ENCODE peak calls at places on chromosomes 3 and 15, in six cellular contexts. K is fibroblast of lung, D is SW 1271, Q is SW480, T is NCI-H1436, F is IMR-90. A is an unnamed sample.

GRCh38 chr3:1017879-1018278 is 74.9 kb upstream of the CNTN6 start:
- DNase-seq in K (no peak), D (no peak), Q (no peak), T (no peak), F (no peak), A (no peak)

GRCh38 chr15:90364251-90364650 is 12.2 kb downstream of the ZNF774 start:
- DNase-seq in K (peak; percentile 86), D (no peak), Q (peak; percentile 70), T (no peak), F (peak; percentile 56), A (no peak)

GRCh38 chr3:124878561-124879394 is 8.4 kb downstream of the ITGB5 start:
- DNase-seq in K (peak; percentile 99), D (peak; percentile 93), Q (peak; percentile 96), T (no peak), F (peak; percentile 95), A (no peak)

GRCh38 chr3:144237351-144237750 is 265.7 kb downstream of the DIPK2A start:
- DNase-seq in K (no peak), D (no peak), Q (no peak), T (no peak), F (no peak), A (no peak)

GRCh38 chr3:123038751-123039150 is 11.2 kb upstream of the SEMA5B start:
- DNase-seq in K (no peak), D (no peak), Q (no peak), T (no peak), F (no peak), A (no peak)

GRCh38 chr3:7371693-7372572 is 511.0 kb downstream of the GRM7 start:
- DNase-seq in K (no peak), D (no peak), Q (no peak), T (no peak), F (no peak), A (no peak)

GRCh38 chr3:173893066-173893465 is 495.5 kb downstream of the NLGN1 start:
- DNase-seq in K (peak; percentile 92), D (no peak), Q (no peak), T (no peak), F (peak; percentile 57), A (peak; percentile 29)

GRCh38 chr3:44513513-44513912 is 36.0 kb upstream of the ZNF445 start:
- DNase-seq in K (no peak), D (no peak), Q (no peak), T (no peak), F (no peak), A (no peak)

GRCh38 chr3:62582495-62583172 is 209.3 kb upstream of the FEZF2 start:
- DNase-seq in K (no peak), D (no peak), Q (no peak), T (no peak), F (no peak), A (peak; percentile 27)

GRCh38 chr3:39814007-39814406 is 4.6 kb downstream of the MYRIP start:
- DNase-seq in K (peak; percentile 64), D (no peak), Q (no peak), T (no peak), F (no peak), A (peak; percentile 30)

GRCh38 chr3:95971573-95971972 is 842.8 kb upstream of the EPHA6 start:
- DNase-seq in K (peak; percentile 2), D (no peak), Q (no peak), T (no peak), F (no peak), A (no peak)

GRCh38 chr15:82714026-82714425 is 4.4 kb upstream of the AP3B2 start:
- DNase-seq in K (no peak), D (no peak), Q (peak; percentile 85), T (no peak), F (no peak), A (no peak)

GRCh38 chr15:69805248-69805953 is 292.3 kb downstream of the TLE3 start:
- DNase-seq in K (no peak), D (no peak), Q (no peak), T (no peak), F (no peak), A (no peak)

GRCh38 chr3:190048831-190049541 is 71.7 kb downstream of the P3H2 start:
- DNase-seq in K (peak; percentile 87), D (no peak), Q (no peak), T (no peak), F (peak; percentile 83), A (peak; percentile 56)

GRCh38 chr3:155271343-155271613 is 22.2 kb downstream of the STRIT1 start:
- DNase-seq in K (no peak), D (no peak), Q (no peak), T (no peak), F (no peak), A (no peak)

GRCh38 chr3:13595001-13595421 is 46.1 kb downstream of the FBLN2 start:
- DNase-seq in K (no peak), D (no peak), Q (no peak), T (no peak), F (no peak), A (no peak)

GRCh38 chr3:53729618-53730017 is 116.6 kb downstream of the CHDH start:
- DNase-seq in K (no peak), D (no peak), Q (peak; percentile 33), T (no peak), F (no peak), A (no peak)

GRCh38 chr3:66498718-66499611 is 1.9 kb downstream of the LRIG1 start:
- DNase-seq in K (peak; percentile 17), D (no peak), Q (no peak), T (no peak), F (peak; percentile 24), A (no peak)

GRCh38 chr3:58640700-58641372 is 25.7 kb downstream of the FAM3D start:
- DNase-seq in K (peak; percentile 70), D (peak; percentile 10), Q (peak; percentile 72), T (peak; percentile 59), F (peak; percentile 74), A (no peak)

GRCh38 chr15:42364529-42364928 is 5.2 kb downstream of the CAPN3 start:
- DNase-seq in K (no peak), D (no peak), Q (no peak), T (peak; percentile 1), F (no peak), A (peak; percentile 52)

GRCh38 chr3:76107935-76108570 is 322.7 kb upstream of the ZNF717 start:
- DNase-seq in K (peak; percentile 38), D (no peak), Q (peak; percentile 51), T (no peak), F (peak; percentile 61), A (peak; percentile 25)

GRCh38 chr3:59559721-59560514 is 510.1 kb upstream of the CFAP20DC start:
- DNase-seq in K (peak; percentile 100), D (no peak), Q (peak; percentile 84), T (no peak), F (peak; percentile 97), A (no peak)

GRCh38 chr3:151644005-151644685 is 89.6 kb upstream of the AADACL2 start:
- DNase-seq in K (no peak), D (no peak), Q (no peak), T (no peak), F (no peak), A (no peak)

GRCh38 chr3:29914861-29915524 is 634.1 kb downstream of the RBMS3 start:
- DNase-seq in K (peak; percentile 78), D (no peak), Q (no peak), T (no peak), F (peak; percentile 78), A (no peak)

GRCh38 chr3:62015111-62015510 is 358.2 kb downstream of the FEZF2 start:
- DNase-seq in K (no peak), D (no peak), Q (no peak), T (no peak), F (no peak), A (no peak)

GRCh38 chr3:146493221-146493620 is 23.9 kb upstream of the PLSCR2 start:
- DNase-seq in K (peak; percentile 51), D (no peak), Q (no peak), T (no peak), F (peak; percentile 65), A (no peak)

GRCh38 chr3:113441051-113441770 is at the start of gene CFAP44:
- DNase-seq in K (peak; percentile 65), D (no peak), Q (no peak), T (no peak), F (peak; percentile 52), A (peak; percentile 80)

GRCh38 chr3:134650431-134651346 is at the start of gene KY:
- DNase-seq in K (peak; percentile 60), D (no peak), Q (no peak), T (peak; percentile 53), F (peak; percentile 26), A (peak; percentile 87)

GRCh38 chr3:50321844-50322385 is 630 bp downstream of the HYAL2 start:
- DNase-seq in K (no peak), D (no peak), Q (no peak), T (no peak), F (no peak), A (peak; percentile 53)

GRCh38 chr15:76898102-76898501 is 7.0 kb downstream of the SCAPER start:
- DNase-seq in K (no peak), D (no peak), Q (no peak), T (no peak), F (peak; percentile 29), A (no peak)

GRCh38 chr3:150106752-150107428 is 136.2 kb upstream of the PFN2 start:
- DNase-seq in K (peak; percentile 91), D (no peak), Q (peak; percentile 11), T (no peak), F (peak; percentile 91), A (no peak)

GRCh38 chr3:119322021-119322522 is 27.9 kb downstream of the ARHGAP31 start:
- DNase-seq in K (peak; percentile 71), D (no peak), Q (peak; percentile 12), T (no peak), F (peak; percentile 47), A (no peak)

GRCh38 chr3:140911822-140912221 is 29.8 kb upstream of the SLC25A36 start:
- DNase-seq in K (no peak), D (no peak), Q (no peak), T (no peak), F (no peak), A (peak; percentile 99)

GRCh38 chr3:28347374-28348285 is 891 bp upstream of the ZCWPW2 start:
- DNase-seq in K (peak; percentile 4), D (no peak), Q (peak; percentile 1), T (no peak), F (peak; percentile 65), A (peak; percentile 17)